ENCODE peak calls at places on chromosomes 16 and 17, in four cellular contexts. N is HCT116, U is K562, J is HepG2. T is an unnamed sample.

GRCh38 chr16:48862087-48862532 is 252.1 kb upstream of the N4BP1 start:
- DNase-seq in N (peak; percentile 7), U (no peak), J (no peak), T (no peak)

GRCh38 chr16:89300311-89300975 is 82.9 kb downstream of the ZNF778 start:
- DNase-seq in N (no peak), U (no peak), J (no peak), T (no peak)

GRCh38 chr16:88309905-88310259 is 72.9 kb upstream of the ZNF469 start:
- DNase-seq in N (no peak), U (no peak), J (no peak), T (no peak)

GRCh38 chr17:81067331-81067730 is 32.4 kb downstream of the BAIAP2 start:
- DNase-seq in N (no peak), U (no peak), J (no peak), T (no peak)

GRCh38 chr16:88197481-88198456 is 185.0 kb upstream of the ZNF469 start:
- DNase-seq in N (no peak), U (no peak), J (no peak), T (no peak)

GRCh38 chr17:53353919-53354351 is 468.8 kb upstream of the KIF2B start:
- DNase-seq in N (no peak), U (no peak), J (no peak), T (no peak)

GRCh38 chr16:528111-529011 is 849 bp downstream of the CAPN15 start:
- DNase-seq in N (no peak), U (peak; percentile 65), J (no peak), T (no peak)

GRCh38 chr17:41919840-41920579 is 1.3 kb upstream of the ACLY start:
- DNase-seq in N (no peak), U (no peak), J (no peak), T (no peak)

GRCh38 chr16:22278418-22278817 is 18.8 kb upstream of the POLR3E start:
- DNase-seq in N (no peak), U (no peak), J (no peak), T (no peak)

GRCh38 chr16:23510154-23510914 is at the start of gene GGA2:
- DNase-seq in N (peak; percentile 47), U (peak; percentile 90), J (peak; percentile 79), T (peak; percentile 45)
- H3K27ac ChIP-seq in N (peak within 1 kb of the TSS; percentile 76), U (peak within 1 kb of the TSS; percentile 83), J (peak within 1 kb of the TSS; percentile 74), T (peak within 1 kb of the TSS; percentile 83)

GRCh38 chr16:60137891-60138290 is 1403.8 kb upstream of the GOT2 start:
- DNase-seq in N (no peak), U (no peak), J (no peak), T (no peak)
- H3K4me1 ChIP-seq in N (no peaks in the 10 kb centered on the region), U (no peaks in the 10 kb centered on the region), J (no peaks in the 10 kb centered on the region), T (no peaks in the 10 kb centered on the region)

GRCh38 chr17:3006801-3007200 is 56.6 kb downstream of the OR1D5 start:
- DNase-seq in N (no peak), U (no peak), J (no peak), T (no peak)
- TF ChIP-seq TCF7L2 in N (no peak), U (no peak), J (no peak), T (no peak)

GRCh38 chr16:51374790-51375189 is 223.7 kb upstream of the SALL1 start:
- DNase-seq in N (no peak), U (no peak), J (no peak), T (no peak)
- H3K27ac ChIP-seq in N (no peak overlapping the region), U (no peak overlapping the region), J (no peak overlapping the region), T (no peak overlapping the region)

DNA sequence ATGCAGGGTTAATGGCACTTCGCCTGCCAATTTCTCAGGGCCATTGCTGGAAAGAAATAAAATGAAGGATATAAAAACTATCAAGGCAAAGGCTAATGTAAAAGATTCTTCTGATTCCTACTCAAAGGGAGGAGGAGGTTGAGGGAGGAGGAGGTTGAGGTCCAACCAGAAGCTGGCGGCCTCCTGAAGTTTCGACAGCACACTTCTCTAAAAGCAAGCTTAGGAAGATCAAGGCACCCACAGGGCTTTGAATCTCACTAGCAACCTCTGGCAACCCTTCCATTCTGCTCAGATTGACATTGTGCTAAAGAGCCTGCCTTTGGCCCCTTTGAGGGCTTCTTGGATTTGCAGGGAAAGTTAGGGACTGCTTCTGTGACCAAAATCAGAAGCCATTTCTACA is 81.5 kb upstream of the TNRC6C start:
- DNase-seq in N (no peak), U (no peak), J (no peak), T (no peak)
- H3K4me1 ChIP-seq in N (peaks cover 4% of the 10 kb centered on the region), U (peaks cover 45% of the 10 kb centered on the region), J (no peaks in the 10 kb centered on the region), T (no peaks in the 10 kb centered on the region)

GRCh38 chr16:57627184-57627871 is 1.1 kb upstream of the ADGRG1 start:
- DNase-seq in N (no peak), U (no peak), J (peak; percentile 42), T (no peak)
- TF ChIP-seq TCF7L2 in N (no peak), U (no peak), J (no peak), T (no peak)

DNA sequence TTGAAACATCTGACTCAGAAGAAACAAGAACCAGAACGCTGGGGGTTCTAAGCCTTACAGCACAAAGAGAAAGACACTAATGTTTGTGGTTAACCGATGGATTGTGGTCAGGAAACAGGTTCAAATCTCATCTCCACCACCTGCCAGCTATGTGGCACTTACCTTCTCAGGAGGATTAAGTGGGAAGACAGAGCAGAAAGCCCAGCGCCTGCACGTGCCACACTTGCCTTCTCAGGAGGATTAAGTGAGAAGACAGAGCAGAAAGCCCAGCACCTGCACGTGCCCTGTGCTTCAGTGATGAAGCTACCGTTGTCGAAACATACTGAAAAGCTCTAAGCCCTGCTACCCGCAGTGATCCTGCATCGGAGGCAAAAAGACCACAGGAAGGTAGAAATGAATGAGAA is 90.6 kb downstream of the NXN start:
- DNase-seq in N (no peak), U (no peak), J (no peak), T (no peak)
- H3K27ac ChIP-seq in N (no peak overlapping the region), U (no peak overlapping the region), J (no peak overlapping the region), T (no peak overlapping the region)

T was measured in Panc1.